ENCODE peak calls at places on chromosomes 3 and 15, in five cellular contexts. One of them, this sample, is unnamed.
A peak's percentile ranks its signal among the peaks of the same experiment; 100 is the strongest.

GRCh38 chr3:73364517-73364916 is 260.2 kb downstream of the PDZRN3 start:
- DNase-seq in AG10803: no peak
- DNase-seq in fibroblast of lung: no peak
- DNase-seq in astrocyte: no peak
- DNase-seq in OCI-LY7: no peak
- DNase-seq in this sample: no peak

GRCh38 chr15:89830622-89831021 is 16.0 kb upstream of the ANPEP start:
- DNase-seq in astrocyte: no peak
- DNase-seq in fibroblast of lung: no peak
- DNase-seq in OCI-LY7: no peak
- DNase-seq in AG10803: no peak
- DNase-seq in this sample: no peak

GRCh38 chr3:37237252-37237651 is 62.9 kb upstream of the LRRFIP2 start:
- DNase-seq in fibroblast of lung: no peak
- DNase-seq in AG10803: no peak
- DNase-seq in astrocyte: peak; percentile 26
- DNase-seq in OCI-LY7: no peak
- DNase-seq in this sample: no peak

GRCh38 chr15:32870240-32871033 is 152.6 kb downstream of the GREM1 start:
- DNase-seq in AG10803: peak; percentile 97
- DNase-seq in astrocyte: peak; percentile 99
- DNase-seq in fibroblast of lung: peak; percentile 100
- DNase-seq in OCI-LY7: peak; percentile 64
- DNase-seq in this sample: peak; percentile 94

GRCh38 chr3:23991236-23992050 is 46.4 kb downstream of the NR1D2 start:
- DNase-seq in astrocyte: peak; percentile 28
- DNase-seq in fibroblast of lung: peak; percentile 46
- DNase-seq in AG10803: peak; percentile 23
- DNase-seq in OCI-LY7: no peak
- DNase-seq in this sample: no peak

GRCh38 chr15:82018201-82018600 is 27.6 kb downstream of the MEX3B start:
- DNase-seq in astrocyte: no peak
- DNase-seq in OCI-LY7: no peak
- DNase-seq in AG10803: no peak
- DNase-seq in fibroblast of lung: no peak
- DNase-seq in this sample: no peak

GRCh38 chr3:176403531-176403930 is 793.8 kb downstream of the TBL1XR1 start:
- DNase-seq in astrocyte: no peak
- DNase-seq in AG10803: no peak
- DNase-seq in fibroblast of lung: no peak
- DNase-seq in OCI-LY7: no peak
- DNase-seq in this sample: no peak

GRCh38 chr3:159911011-159911663 is 77.5 kb upstream of the IL12A start:
- DNase-seq in fibroblast of lung: peak; percentile 15
- DNase-seq in AG10803: peak; percentile 23
- DNase-seq in astrocyte: no peak
- DNase-seq in OCI-LY7: no peak
- DNase-seq in this sample: no peak

GRCh38 chr3:114506622-114507300 is 212.9 kb downstream of the TIGIT start:
- DNase-seq in astrocyte: peak; percentile 90
- DNase-seq in AG10803: peak; percentile 78
- DNase-seq in OCI-LY7: no peak
- DNase-seq in fibroblast of lung: peak; percentile 73
- DNase-seq in this sample: peak; percentile 48

GRCh38 chr15:45157974-45158373 is 28.2 kb downstream of the DUOX1 start:
- DNase-seq in astrocyte: peak; percentile 91
- DNase-seq in OCI-LY7: no peak
- DNase-seq in fibroblast of lung: peak; percentile 69
- DNase-seq in AG10803: peak; percentile 85
- DNase-seq in this sample: peak; percentile 64

GRCh38 chr3:112818289-112818688 is 28.4 kb downstream of the CD200R1L start:
- DNase-seq in OCI-LY7: no peak
- DNase-seq in astrocyte: no peak
- DNase-seq in fibroblast of lung: peak; percentile 84
- DNase-seq in AG10803: peak; percentile 79
- DNase-seq in this sample: peak; percentile 36

GRCh38 chr3:30421261-30421660 is 185.1 kb upstream of the TGFBR2 start:
- DNase-seq in astrocyte: peak; percentile 45
- DNase-seq in OCI-LY7: no peak
- DNase-seq in fibroblast of lung: peak; percentile 95
- DNase-seq in AG10803: peak; percentile 88
- DNase-seq in this sample: peak; percentile 68

GRCh38 chr15:83892498-83892897 is 238.6 kb downstream of the ADAMTSL3 start:
- DNase-seq in AG10803: no peak
- DNase-seq in OCI-LY7: no peak
- DNase-seq in fibroblast of lung: no peak
- DNase-seq in astrocyte: no peak
- DNase-seq in this sample: no peak

GRCh38 chr3:29440321-29441019 is 159.6 kb downstream of the RBMS3 start:
- DNase-seq in OCI-LY7: peak; percentile 7
- DNase-seq in fibroblast of lung: no peak
- DNase-seq in astrocyte: peak; percentile 44
- DNase-seq in AG10803: peak; percentile 42
- DNase-seq in this sample: no peak

GRCh38 chr3:160052385-160053047 is 63.9 kb downstream of the IL12A start:
- DNase-seq in OCI-LY7: no peak
- DNase-seq in fibroblast of lung: no peak
- DNase-seq in AG10803: peak; percentile 13
- DNase-seq in astrocyte: peak; percentile 52
- DNase-seq in this sample: no peak

GRCh38 chr3:115855911-115856310 is 232.6 kb downstream of the GAP43 start:
- DNase-seq in astrocyte: peak; percentile 32
- DNase-seq in fibroblast of lung: peak; percentile 60
- DNase-seq in OCI-LY7: no peak
- DNase-seq in AG10803: peak; percentile 40
- DNase-seq in this sample: peak; percentile 4

GRCh38 chr3:123150449-123150954 is 51.2 kb upstream of the SEC22A start:
- DNase-seq in AG10803: no peak
- DNase-seq in astrocyte: no peak
- DNase-seq in OCI-LY7: no peak
- DNase-seq in fibroblast of lung: no peak
- DNase-seq in this sample: no peak

GRCh38 chr15:74317820-74318375 is 49.5 kb downstream of the CYP11A1 start:
- DNase-seq in astrocyte: peak; percentile 81
- DNase-seq in AG10803: peak; percentile 97
- DNase-seq in OCI-LY7: no peak
- DNase-seq in fibroblast of lung: peak; percentile 90
- DNase-seq in this sample: peak; percentile 80

GRCh38 chr3:196499807-196500524 is 3.6 kb downstream of the RNF168 start:
- DNase-seq in astrocyte: no peak
- DNase-seq in fibroblast of lung: no peak
- DNase-seq in OCI-LY7: no peak
- DNase-seq in AG10803: no peak
- DNase-seq in this sample: no peak

DNA sequence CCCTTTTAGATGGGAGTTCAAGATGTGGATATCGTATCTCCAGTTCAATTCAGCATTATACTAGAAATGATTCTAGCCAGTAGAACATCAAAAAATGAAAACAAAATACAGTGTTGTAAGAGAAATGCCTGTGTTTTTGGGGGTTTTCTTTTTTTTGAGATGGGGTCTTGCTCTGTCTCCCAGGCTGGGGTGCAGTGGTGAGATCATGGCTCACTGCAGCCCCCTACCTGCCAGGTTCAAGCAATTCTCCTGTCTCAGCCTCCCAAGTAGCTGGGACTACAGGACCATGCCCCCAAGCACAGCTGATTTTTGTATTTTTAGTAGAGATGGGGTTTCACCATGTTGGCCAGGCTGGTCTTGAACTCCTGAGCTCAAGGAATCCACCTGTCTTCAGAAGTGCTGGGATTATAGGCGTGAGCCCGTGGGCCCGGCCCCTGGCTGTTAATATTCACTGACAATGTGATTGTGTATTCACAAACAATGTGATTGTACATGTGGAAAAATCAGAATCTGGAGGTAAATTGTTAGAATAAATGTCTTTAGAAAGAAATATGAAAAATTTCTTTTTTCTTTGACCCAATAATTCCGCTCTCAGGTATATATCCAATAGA is 59.0 kb downstream of the ARIH1 start:
- DNase-seq in astrocyte: no peak
- DNase-seq in fibroblast of lung: no peak
- DNase-seq in AG10803: no peak
- DNase-seq in OCI-LY7: peak; percentile 14
- DNase-seq in this sample: no peak
- TF ChIP-seq CTCF in astrocyte: no peak
- TF ChIP-seq CTCF in fibroblast of lung: peak; percentile 4
- TF ChIP-seq CTCF in AG10803: peak; percentile 21
- TF ChIP-seq CTCF in OCI-LY7: peak; percentile 79
- TF ChIP-seq CTCF in this sample: peak; percentile 63

DNA sequence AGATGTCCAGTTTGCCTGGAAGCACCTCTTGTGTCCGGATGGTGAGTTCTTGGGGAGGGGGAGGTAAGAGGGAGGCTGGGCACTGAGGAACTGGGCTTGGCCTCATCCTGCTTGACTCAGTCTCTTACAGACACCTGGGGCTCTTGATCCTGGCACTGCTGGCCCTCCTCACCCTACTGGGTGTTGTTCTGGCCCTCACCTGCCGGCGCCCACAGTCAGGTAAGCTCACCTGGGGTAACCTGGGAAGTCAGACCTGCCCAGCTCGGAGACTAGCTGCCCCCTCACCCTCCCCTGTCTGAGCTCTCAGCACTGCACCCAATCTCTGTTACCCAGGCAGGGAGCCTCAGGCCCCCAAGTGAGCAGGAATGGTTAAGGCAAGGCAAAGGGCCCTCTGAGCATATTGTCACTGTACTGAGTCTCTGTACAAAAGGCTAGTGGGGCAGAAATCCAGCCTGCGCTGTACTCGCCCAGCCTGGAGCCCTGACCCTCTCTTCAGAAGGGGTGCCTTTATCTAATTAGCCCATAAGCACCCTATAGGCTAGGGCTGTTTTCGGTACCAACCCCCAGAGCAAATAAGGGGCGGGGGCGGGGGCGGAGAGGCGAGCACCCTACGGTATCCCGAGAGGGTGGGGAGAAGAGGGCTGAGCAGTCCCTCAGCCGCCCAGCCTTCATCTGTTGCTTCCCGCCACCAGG is 2.2 kb upstream of the IL17RC start:
- DNase-seq in astrocyte: no peak
- DNase-seq in AG10803: no peak
- DNase-seq in fibroblast of lung: no peak
- DNase-seq in OCI-LY7: no peak
- DNase-seq in this sample: no peak
- TF ChIP-seq CTCF in astrocyte: no peak
- TF ChIP-seq CTCF in AG10803: no peak
- TF ChIP-seq CTCF in fibroblast of lung: no peak
- TF ChIP-seq CTCF in OCI-LY7: no peak
- TF ChIP-seq CTCF in this sample: no peak

DNA sequence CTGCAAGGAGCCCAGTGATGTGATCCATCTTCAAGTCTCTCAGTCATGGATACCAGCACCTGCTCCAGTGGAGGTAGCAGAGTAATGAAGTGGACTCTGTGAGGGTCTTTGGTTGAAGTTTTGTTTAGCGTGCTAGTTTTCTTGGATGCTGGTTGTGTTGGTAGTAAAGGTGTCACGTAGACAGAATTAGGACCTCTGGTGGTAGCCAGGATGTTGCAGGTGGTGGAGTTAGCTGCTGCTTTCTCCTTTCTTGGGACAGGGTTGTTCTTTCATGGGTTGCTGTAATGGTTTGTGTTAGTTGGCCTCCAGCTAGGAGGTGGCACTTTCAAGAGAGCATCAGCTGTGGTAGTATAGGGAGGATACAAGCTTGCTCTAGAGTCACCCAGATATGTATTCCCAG is 125.2 kb downstream of the ANXA2 start:
- DNase-seq in fibroblast of lung: no peak
- DNase-seq in OCI-LY7: no peak
- DNase-seq in AG10803: no peak
- DNase-seq in astrocyte: no peak
- DNase-seq in this sample: no peak
- TF ChIP-seq CTCF in fibroblast of lung: no peak
- TF ChIP-seq CTCF in OCI-LY7: peak; percentile 24
- TF ChIP-seq CTCF in AG10803: no peak
- TF ChIP-seq CTCF in astrocyte: no peak
- TF ChIP-seq CTCF in this sample: no peak

GRCh38 chr3:52278510-52279069 is at the start of gene WDR82:
- DNase-seq in OCI-LY7: peak; percentile 94
- DNase-seq in astrocyte: peak; percentile 77
- DNase-seq in AG10803: peak; percentile 92
- DNase-seq in fibroblast of lung: peak; percentile 91
- DNase-seq in this sample: peak; percentile 90
- TF ChIP-seq CTCF in OCI-LY7: peak; percentile 60
- TF ChIP-seq CTCF in astrocyte: peak; percentile 29
- TF ChIP-seq CTCF in AG10803: peak; percentile 51
- TF ChIP-seq CTCF in fibroblast of lung: peak; percentile 38
- TF ChIP-seq CTCF in this sample: peak; percentile 78